ENCODE peak calls at places on chromosomes 6 and 20, in seven cellular contexts. N is GM12865, L is A549, V is AG10803, T is NT2/D1, M is heart right ventricle, O is pancreas. F is an unnamed sample.

GRCh38 chr20:63434599-63435378 is 37.7 kb downstream of the KCNQ2 start:
- DNase-seq in L (peak; percentile 87), M (peak; percentile 56), T (peak; percentile 92), V (peak; percentile 62), N (peak; percentile 86), O (no peak), F (peak; percentile 83)

GRCh38 chr20:37880726-37881591 is 22.0 kb upstream of the VSTM2L start:
- DNase-seq in M (peak; percentile 85), T (no peak), N (no peak), O (peak; percentile 37), L (no peak), V (no peak), F (no peak)

GRCh38 chr6:95431637-95432228 is 145.6 kb upstream of the MANEA start:
- DNase-seq in O (peak; percentile 55), L (peak; percentile 38), M (no peak), T (peak; percentile 16), N (peak; percentile 52), V (peak; percentile 27), F (peak; percentile 48)

GRCh38 chr6:56692586-56693245 is 50.0 kb upstream of the DST start:
- DNase-seq in V (peak; percentile 89), O (no peak), M (no peak), T (no peak), L (no peak), N (no peak), F (no peak)

GRCh38 chr20:51447097-51447764 is 95.3 kb downstream of the NFATC2 start:
- DNase-seq in M (no peak), V (peak; percentile 95), O (peak; percentile 35), L (peak; percentile 77), T (peak; percentile 67), N (no peak), F (no peak)

GRCh38 chr20:41631826-41632225 is 13.6 kb upstream of the CHD6 start:
- DNase-seq in N (no peak), M (peak; percentile 47), T (no peak), V (peak; percentile 97), O (no peak), L (no peak), F (no peak)

GRCh38 chr6:15106958-15107643 is 138.8 kb upstream of the JARID2 start:
- DNase-seq in O (no peak), L (no peak), T (no peak), M (no peak), V (no peak), N (no peak), F (no peak)

GRCh38 chr6:47248446-47248845 is 61.3 kb downstream of the TNFRSF21 start:
- DNase-seq in L (no peak), N (no peak), T (no peak), M (no peak), V (no peak), O (no peak), F (no peak)

GRCh38 chr20:1894951-1895673 is at the start of gene SIRPA:
- DNase-seq in M (peak; percentile 67), O (peak; percentile 55), V (peak; percentile 69), T (no peak), N (no peak), L (peak; percentile 43), F (no peak)

GRCh38 chr6:142537612-142538478 is 236.0 kb downstream of the ADGRG6 start:
- DNase-seq in L (peak; percentile 48), O (no peak), T (peak; percentile 15), V (peak; percentile 13), N (peak; percentile 35), M (no peak), F (peak; percentile 53)

GRCh38 chr6:96923871-96924493 is 546 bp upstream of the KLHL32 start:
- DNase-seq in T (peak; percentile 36), O (no peak), M (no peak), V (no peak), N (no peak), L (no peak), F (peak; percentile 18)

GRCh38 chr20:18092890-18093289 is 35.2 kb upstream of the OVOL2 start:
- DNase-seq in V (no peak), O (no peak), M (no peak), T (no peak), N (no peak), L (no peak), F (no peak)

GRCh38 chr6:53827485-53827884 is 32.7 kb downstream of the LRRC1 start:
- DNase-seq in N (no peak), L (no peak), M (no peak), T (no peak), V (no peak), O (no peak), F (no peak)

GRCh38 chr6:53651149-53651763 is 14.3 kb downstream of the KLHL31 start:
- DNase-seq in N (peak; percentile 75), L (peak; percentile 84), O (peak; percentile 72), V (peak; percentile 76), M (peak; percentile 32), T (peak; percentile 42), F (peak; percentile 78)

GRCh38 chr6:150368762-150369161 is at the start of gene IYD:
- DNase-seq in O (no peak), T (no peak), M (no peak), L (no peak), N (no peak), V (no peak), F (no peak)

GRCh38 chr6:32685603-32686002 is 19.1 kb upstream of the HLA-DQB1 start:
- DNase-seq in L (no peak), O (no peak), V (peak; percentile 6), T (no peak), M (no peak), N (peak; percentile 92), F (peak; percentile 91)

GRCh38 chr6:105902401-105903031 is 183.6 kb upstream of the PRDM1 start:
- DNase-seq in T (no peak), O (no peak), L (no peak), N (no peak), V (peak; percentile 90), M (no peak), F (no peak)

GRCh38 chr6:55511124-55511820 is 67.7 kb downstream of the HMGCLL1 start:
- DNase-seq in L (no peak), M (no peak), N (no peak), T (no peak), O (no peak), V (no peak), F (no peak)

GRCh38 chr6:160005211-160005610 is 36.3 kb downstream of the IGF2R start:
- DNase-seq in T (no peak), O (no peak), V (no peak), L (no peak), N (no peak), M (no peak), F (no peak)

GRCh38 chr20:45725134-45725533 is 3.0 kb downstream of the SPINT4 start:
- DNase-seq in O (peak; percentile 31), N (no peak), L (no peak), T (no peak), V (no peak), M (no peak), F (no peak)

GRCh38 chr6:24910850-24911712 is 24.7 kb downstream of the RIPOR2 start:
- DNase-seq in O (peak; percentile 45), L (no peak), N (peak; percentile 49), V (peak; percentile 53), M (peak; percentile 68), T (no peak), F (no peak)

GRCh38 chr6:56875961-56876360 is 78.9 kb upstream of the BEND6 start:
- DNase-seq in O (no peak), N (no peak), T (no peak), M (no peak), V (no peak), L (peak; percentile 73), F (no peak)

GRCh38 chr6:85360794-85361642 is 88.9 kb upstream of the NT5E start:
- DNase-seq in N (peak; percentile 19), O (peak; percentile 14), L (peak; percentile 88), T (no peak), V (peak; percentile 98), M (no peak), F (no peak)
- H3K4me3 ChIP-seq in N (no peak overlapping the region), O (no peak overlapping the region), L (no peak overlapping the region), T (no peak overlapping the region), V (no peak overlapping the region), M (no peak overlapping the region), F (no peak overlapping the region)

GRCh38 chr20:11686900-11687543 is 230.7 kb upstream of the BTBD3 start:
- DNase-seq in T (no peak), O (peak; percentile 72), N (no peak), L (no peak), V (peak; percentile 4), M (peak; percentile 41), F (no peak)
- H3K4me3 ChIP-seq in T (no peak overlapping the region), O (peak overlapping the region; percentile 13), N (no peak overlapping the region), L (peak overlapping the region; percentile 42), V (peak overlapping the region; percentile 33), M (peak overlapping the region; percentile 54), F (no peak overlapping the region)

GRCh38 chr6:39225946-39226437 is 3.3 kb downstream of the KCNK5 start:
- DNase-seq in L (no peak), O (no peak), V (no peak), M (no peak), N (peak; percentile 36), T (no peak), F (peak; percentile 88)

GRCh38 chr6:39226606-39227300 is 2.5 kb downstream of the KCNK5 start:
- DNase-seq in M (no peak), N (no peak), T (no peak), V (no peak), O (peak; percentile 7), L (no peak), F (no peak)

GRCh38 chr6:39227476-39227875 is 1.8 kb downstream of the KCNK5 start:
- DNase-seq in N (no peak), L (no peak), O (no peak), V (no peak), M (no peak), T (no peak), F (no peak)

GRCh38 chr6:39228992-39229767 is at the start of gene KCNK5:
- DNase-seq in T (peak; percentile 82), N (peak; percentile 36), M (peak; percentile 67), L (peak; percentile 70), O (peak; percentile 87), V (peak; percentile 15), F (peak; percentile 78)

DNA sequence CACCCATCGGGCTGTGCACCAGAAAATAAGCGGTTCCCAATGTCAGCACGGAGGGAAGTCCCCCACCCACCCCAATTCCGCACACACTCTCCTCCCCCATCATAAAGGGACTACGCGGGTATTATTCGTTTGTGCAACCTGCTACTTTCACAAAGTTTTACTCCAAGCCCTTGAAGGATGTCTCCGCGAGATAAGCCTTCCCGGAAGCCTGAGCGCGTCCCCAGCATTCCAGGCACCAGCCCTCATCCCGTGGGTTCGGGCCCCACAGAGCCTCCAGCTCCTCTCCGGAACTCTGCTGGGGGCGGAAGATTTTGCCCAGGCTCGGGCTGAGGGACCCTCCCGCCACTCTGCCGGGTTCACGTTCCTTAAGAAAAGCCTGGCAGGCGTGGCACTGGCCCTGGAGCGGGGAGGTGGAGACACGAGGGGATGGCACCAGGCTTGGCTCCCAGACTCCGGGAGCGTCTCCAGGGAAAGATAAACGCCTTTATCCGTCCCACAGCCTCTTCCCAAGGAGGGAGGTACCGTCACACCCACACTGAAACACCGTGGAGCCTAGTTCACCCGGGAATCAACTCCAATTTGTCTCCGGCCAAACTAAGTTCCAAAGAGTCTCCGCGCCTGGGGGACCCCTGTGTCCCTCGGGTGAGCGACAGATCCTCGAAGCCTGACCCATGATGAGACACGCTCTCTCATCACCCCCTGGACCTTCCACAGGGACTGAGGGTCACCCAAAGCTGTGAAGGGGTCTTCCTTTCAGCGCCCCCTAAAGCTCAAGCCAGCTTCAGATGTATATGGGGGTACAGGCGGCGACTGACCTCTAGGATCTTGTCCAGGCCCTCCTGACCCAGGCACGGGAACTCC is 934 bp downstream of the KCNK5 start:
- DNase-seq in M (no peak), T (no peak), N (no peak), V (no peak), O (no peak), L (no peak), F (no peak)
- H3K4me3 ChIP-seq in M (peak overlapping the region; percentile 60), T (peak overlapping the region; percentile 69), N (no peak overlapping the region), V (no peak overlapping the region), O (peak overlapping the region; percentile 83), L (peak overlapping the region; percentile 61), F (peak overlapping the region; percentile 71)

GRCh38 chr20:58175425-58175824 is 53.0 kb downstream of the ANKRD60 start:
- DNase-seq in O (no peak), M (no peak), T (no peak), V (no peak), N (no peak), L (no peak), F (no peak)
- H3K4me3 ChIP-seq in O (no peak overlapping the region), M (no peak overlapping the region), T (no peak overlapping the region), V (no peak overlapping the region), N (no peak overlapping the region), L (no peak overlapping the region), F (no peak overlapping the region)

F was measured in Jurkat, Clone E6-1.